ENCODE peak calls at places on chromosomes 4 and X, in four cellular contexts. C is prostate gland, N is HCT116, F is Panc1. U is an unnamed sample.

GRCh38 chrX:71911023-71911730 is 532 bp downstream of the NHSL2 start:
- DNase-seq in N (no peak), F (no peak), C (no peak), U (peak)

GRCh38 chrX:53287493-53288138 is 6.2 kb upstream of the IQSEC2 start:
- DNase-seq in F (no peak), C (peak), N (peak), U (peak)

GRCh38 chr4:52358855-52359254 is 300.2 kb downstream of the USP46 start:
- DNase-seq in N (no peak), F (no peak), C (no peak), U (no peak)

GRCh38 chrX:77264490-77264889 is 182.7 kb upstream of the FGF16 start:
- DNase-seq in N (no peak), F (no peak), C (no peak), U (no peak)

GRCh38 chr4:162061214-162061613 is 102.6 kb downstream of the FSTL5 start:
- DNase-seq in F (no peak), N (peak), C (no peak), U (no peak)

GRCh38 chrX:2678583-2678982 is 12.5 kb upstream of the CD99 start:
- DNase-seq in N (no peak), F (no peak), C (no peak), U (no peak)

GRCh38 chrX:12814434-12814833 is 23.2 kb downstream of the PRPS2 start:
- DNase-seq in F (peak), C (peak), N (no peak), U (no peak)

GRCh38 chr4:26076000-26076587 is 162.1 kb downstream of the SMIM20 start:
- DNase-seq in C (no peak), F (no peak), N (no peak), U (no peak)

GRCh38 chr4:30716158-30716557 is 4.0 kb upstream of the PCDH7 start:
- DNase-seq in C (no peak), F (no peak), N (peak), U (no peak)

GRCh38 chr4:6199344-6199921 is 916 bp downstream of the JAKMIP1 start:
- DNase-seq in C (no peak), N (no peak), F (no peak), U (no peak)

GRCh38 chr4:86338989-86339388 is 20.9 kb downstream of the MAPK10 start:
- DNase-seq in F (peak), N (peak), C (no peak), U (no peak)

GRCh38 chr4:47543331-47543730 is 58.3 kb downstream of the ATP10D start:
- DNase-seq in F (no peak), C (no peak), N (no peak), U (no peak)

GRCh38 chr4:150739591-150739990 is 157.6 kb downstream of the MAB21L2 start:
- DNase-seq in N (no peak), F (no peak), C (no peak), U (no peak)

GRCh38 chr4:78219825-78220224 is 162.7 kb downstream of the FRAS1 start:
- DNase-seq in C (no peak), F (no peak), N (no peak), U (no peak)

GRCh38 chr4:173524218-173525117 is 5.6 kb downstream of the HAND2 start:
- DNase-seq in C (no peak), F (no peak), N (no peak), U (peak)

GRCh38 chr4:164312671-164313070 is 441.3 kb upstream of the SMIM31 start:
- DNase-seq in N (no peak), F (no peak), C (no peak), U (no peak)

GRCh38 chr4:166092797-166093196 is 219.8 kb downstream of the TLL1 start:
- DNase-seq in C (no peak), N (no peak), F (no peak), U (no peak)

GRCh38 chrX:19063030-19063429 is 59.2 kb downstream of the ADGRG2 start:
- DNase-seq in C (no peak), F (no peak), N (no peak), U (no peak)

GRCh38 chr4:173288698-173289350 is 45.3 kb downstream of the HMGB2 start:
- DNase-seq in F (no peak), C (no peak), N (no peak), U (no peak)

GRCh38 chr4:35772291-35772690 is 472.0 kb downstream of the ARAP2 start:
- DNase-seq in C (no peak), F (no peak), N (no peak), U (no peak)

GRCh38 chrX:40153335-40154221 is 55.8 kb upstream of the BCOR start:
- DNase-seq in F (no peak), C (no peak), N (no peak), U (peak)

GRCh38 chr4:165716472-165716871 is 156.6 kb upstream of the TLL1 start:
- DNase-seq in C (no peak), N (no peak), F (no peak), U (no peak)

GRCh38 chr4:6688879-6689505 is 4.7 kb upstream of the S100P start:
- DNase-seq in N (peak), C (peak), F (no peak), U (no peak)

DNA sequence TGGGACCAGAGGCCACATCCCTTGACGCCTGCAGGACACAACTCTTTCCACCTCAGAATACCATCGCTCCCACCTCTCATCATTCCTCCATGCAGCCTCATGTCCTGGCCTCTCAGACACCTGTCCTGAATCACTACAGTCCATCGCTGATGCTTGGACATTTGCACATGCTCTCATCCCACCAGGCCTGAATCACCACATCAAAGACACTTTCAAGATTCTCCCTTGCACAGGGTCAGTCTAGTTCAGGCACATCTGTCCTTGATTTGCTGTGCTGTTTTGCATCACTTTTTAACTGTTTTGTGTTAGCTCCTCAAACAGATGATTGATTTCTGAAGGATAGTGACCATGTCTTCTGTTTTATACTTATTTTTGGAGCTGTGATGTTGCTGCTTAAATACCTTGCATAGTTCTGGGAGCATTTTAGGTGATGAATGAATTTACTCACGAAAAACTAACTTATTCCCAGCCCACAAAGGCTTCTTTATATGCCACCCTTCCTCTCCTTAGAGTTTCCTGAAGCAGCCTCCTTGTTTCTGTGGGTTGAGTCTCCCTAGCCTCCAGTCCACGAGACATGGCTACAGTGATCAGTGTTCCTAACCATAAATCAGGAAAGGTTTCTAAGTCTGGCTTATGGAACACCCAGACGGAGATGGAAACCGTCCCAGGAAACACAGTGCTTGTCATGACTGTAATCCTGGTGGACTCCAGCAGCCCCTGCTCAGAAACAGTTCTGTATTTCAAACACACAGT is 2.7 kb downstream of the FAM114A1 start:
- DNase-seq in N (no peak), F (no peak), C (no peak), U (peak)
- H3K4me3 ChIP-seq in N (no peak), F (no peak), C (no peak), U (no peak)

GRCh38 chr4:110458494-110459266 is 17.3 kb upstream of the ENPEP start:
- DNase-seq in F (no peak), N (no peak), C (no peak), U (no peak)
- TF ChIP-seq POLR2AphosphoS5 in F (no peak), N (no peak), C (no peak), U (no peak)

DNA sequence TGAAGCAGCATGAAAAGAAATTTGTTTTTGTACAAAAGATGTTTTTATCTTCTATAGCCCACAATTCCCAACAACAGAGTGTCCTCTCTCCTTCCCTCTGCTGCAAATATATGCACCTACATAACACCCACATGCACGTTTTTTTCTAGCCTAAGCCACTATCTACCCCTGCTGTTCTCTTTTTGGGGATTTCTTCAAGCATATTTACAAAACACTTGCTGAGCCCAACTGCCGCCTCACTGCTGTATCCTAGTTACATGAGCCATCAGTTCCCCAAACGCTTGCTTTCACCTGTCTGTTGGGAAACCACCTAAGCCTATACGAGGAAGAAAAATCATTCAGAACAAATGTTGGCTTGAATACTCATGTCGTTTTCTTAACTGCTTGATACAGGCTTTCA is 127.2 kb downstream of the CHRNA9 start:
- DNase-seq in C (no peak), N (no peak), F (no peak), U (no peak)
- H3K27ac ChIP-seq in C (no peak), N (no peak), F (no peak), U (no peak)

GRCh38 chr4:153522800-153523089 is 56.6 kb downstream of the TMEM131L start:
- DNase-seq in F (no peak), N (no peak), C (no peak), U (no peak)
- H3K4me3 ChIP-seq in F (no peak), N (no peak), C (no peak), U (no peak)

U was measured in sigmoid colon.